ENCODE peak calls at places on chromosomes 2 and 18, in five cellular contexts. K is NCI-H460; H is NCI-H2081; C is PC-3; U is CD4-positive, alpha-beta memory T cell. Z is an unnamed sample.

GRCh38 chr2:45578056-45578843 is 32.8 kb downstream of the SRBD1 start:
- DNase-seq in K (peak), U (peak), C (peak), H (no peak), Z (peak)

GRCh38 chr2:197740200-197740599 is 35.0 kb downstream of the MARS2 start:
- DNase-seq in U (no peak), H (no peak), K (no peak), C (no peak), Z (no peak)

GRCh38 chr2:202278036-202278760 is 12.6 kb downstream of the NOP58 start:
- DNase-seq in C (peak), H (no peak), U (no peak), K (peak), Z (no peak)

GRCh38 chr2:25561136-25561850 is 112.1 kb downstream of the DTNB start:
- DNase-seq in K (no peak), U (no peak), H (no peak), C (no peak), Z (peak)

GRCh38 chr18:55406374-55407045 is 181.5 kb downstream of the TCF4 start:
- DNase-seq in H (peak), C (no peak), U (no peak), K (no peak), Z (no peak)

GRCh38 chr2:108365656-108366055 is 12.1 kb upstream of the SULT1C4 start:
- DNase-seq in U (no peak), H (no peak), K (no peak), C (no peak), Z (no peak)

GRCh38 chr2:31329081-31329605 is 85.4 kb downstream of the XDH start:
- DNase-seq in C (no peak), U (no peak), K (no peak), H (no peak), Z (no peak)

GRCh38 chr2:216548901-216549321 is 50.3 kb downstream of the RPL37A start:
- DNase-seq in C (no peak), H (no peak), U (no peak), K (no peak), Z (no peak)

GRCh38 chr2:108629417-108629816 is 89.9 kb upstream of the RANBP2 start:
- DNase-seq in U (no peak), K (no peak), C (no peak), H (no peak), Z (no peak)

GRCh38 chr2:226932443-226932842 is 96.6 kb downstream of the RHBDD1 start:
- DNase-seq in H (no peak), U (no peak), K (no peak), C (no peak), Z (no peak)

GRCh38 chr2:37148325-37148724 is 8.5 kb downstream of the EIF2AK2 start:
- DNase-seq in C (peak), H (no peak), U (no peak), K (no peak), Z (no peak)

GRCh38 chr18:57276720-57277284 is 75.6 kb upstream of the ST8SIA3 start:
- DNase-seq in C (no peak), H (peak), U (no peak), K (no peak), Z (no peak)

GRCh38 chr2:31287681-31288080 is 53.7 kb downstream of the EHD3 start:
- DNase-seq in H (no peak), C (no peak), K (no peak), U (no peak), Z (no peak)

GRCh38 chr18:74669136-74669798 is 71.6 kb downstream of the ZNF407 start:
- DNase-seq in H (no peak), U (no peak), C (no peak), K (no peak), Z (no peak)

GRCh38 chr2:72636210-72636609 is 189.6 kb downstream of the EXOC6B start:
- DNase-seq in H (no peak), K (no peak), U (no peak), C (no peak), Z (no peak)

GRCh38 chr2:105454801-105455485 is 56.1 kb upstream of the FHL2 start:
- DNase-seq in K (peak), U (no peak), C (peak), H (no peak), Z (no peak)

GRCh38 chr2:232438951-232439757 is 16.8 kb upstream of the ALPI start:
- DNase-seq in K (peak), C (peak), H (no peak), U (no peak), Z (no peak)

GRCh38 chr18:34493099-34493544 is 217.0 kb upstream of the DTNA start:
- DNase-seq in K (peak), U (no peak), C (peak), H (peak), Z (no peak)

GRCh38 chr2:241267249-241268067 is 48.0 kb downstream of the HDLBP start:
- DNase-seq in K (no peak), C (no peak), U (no peak), H (no peak), Z (no peak)

GRCh38 chr2:49831698-49832367 is 677.5 kb upstream of the FSHR start:
- DNase-seq in C (no peak), U (no peak), H (no peak), K (no peak), Z (no peak)

GRCh38 chr18:23650963-23651927 is 11.5 kb downstream of the ANKRD29 start:
- DNase-seq in U (no peak), H (no peak), K (no peak), C (peak), Z (no peak)

GRCh38 chr2:105315314-105315713 is 14.2 kb downstream of the TGFBRAP1 start:
- DNase-seq in U (no peak), H (no peak), K (no peak), C (no peak), Z (no peak)

GRCh38 chr2:55585451-55586079 is 31.9 kb downstream of the PPP4R3B start:
- DNase-seq in U (no peak), K (no peak), C (peak), H (no peak), Z (no peak)

GRCh38 chr2:239457586-239458445 is 57.0 kb upstream of the HDAC4 start:
- DNase-seq in K (no peak), C (no peak), U (no peak), H (no peak), Z (no peak)

GRCh38 chr2:25215948-25216679 is 47.7 kb upstream of the POMC start:
- DNase-seq in K (no peak), U (peak), H (no peak), C (no peak), Z (peak)

GRCh38 chr18:58544616-58545337 is 84.1 kb downstream of the ALPK2 start:
- DNase-seq in U (no peak), K (no peak), H (no peak), C (no peak), Z (no peak)

GRCh38 chr18:35050004-35050623 is 8.9 kb downstream of the MAPRE2 start:
- DNase-seq in C (no peak), U (no peak), H (no peak), K (no peak), Z (no peak)

GRCh38 chr2:130744287-130745117 is 10.8 kb upstream of the AMER3 start:
- DNase-seq in U (no peak), K (no peak), H (no peak), C (no peak), Z (no peak)

GRCh38 chr2:97736608-97737330 is 23.4 kb downstream of the ZAP70 start:
- DNase-seq in K (no peak), C (no peak), H (no peak), U (no peak), Z (no peak)

GRCh38 chr2:220504890-220505564 is 877.6 kb downstream of the SLC4A3 start:
- DNase-seq in C (peak), K (no peak), H (peak), U (no peak), Z (no peak)

GRCh38 chr2:86031151-86031550 is 74.5 kb downstream of the POLR1A start:
- DNase-seq in C (no peak), U (no peak), H (no peak), K (no peak), Z (no peak)

GRCh38 chr2:217182996-217183395 is 323.1 kb upstream of the TNP1 start:
- DNase-seq in U (no peak), C (no peak), H (no peak), K (no peak), Z (no peak)

GRCh38 chr2:68716948-68717661 is 17.5 kb upstream of the ARHGAP25 start:
- DNase-seq in H (no peak), U (no peak), C (no peak), K (no peak), Z (no peak)

GRCh38 chr2:236662231-236663160 is 92.9 kb downstream of the ACKR3 start:
- DNase-seq in H (no peak), U (no peak), C (no peak), K (no peak), Z (no peak)

GRCh38 chr2:129188451-129188850 is 791.0 kb upstream of the RAB6C start:
- DNase-seq in K (no peak), C (no peak), U (no peak), H (no peak), Z (no peak)

GRCh38 chr2:215528555-215528954 is 92.7 kb upstream of the FN1 start:
- DNase-seq in H (no peak), K (no peak), U (no peak), C (peak), Z (no peak)

GRCh38 chr2:124913873-124914272 is 888.8 kb downstream of the CNTNAP5 start:
- DNase-seq in K (no peak), U (no peak), H (no peak), C (no peak), Z (no peak)